ENCODE peak calls at places on chromosome 2, in ten cellular contexts. N is uterus, J is stomach, Y is gastrocnemius medialis, F is sigmoid colon, T is breast epithelium, R is endothelial cell of umbilical vein, V is lower leg skin, W is right lobe of liver, K is Peyer's patch. G is an unnamed sample.

GRCh38 chr2:46810195-46810594 is 105.4 kb downstream of the MCFD2 start:
- DNase-seq in V (no peak), W (no peak), R (no peak), Y (no peak), N (no peak), J (no peak), F (no peak), K (no peak), T (no peak), G (no peak)

GRCh38 chr2:190526105-190526708 is 8.3 kb downstream of the NEMP2 start:
- DNase-seq in J (no peak), T (no peak), K (no peak), W (no peak), V (no peak), R (no peak), Y (no peak), N (no peak), F (no peak), G (no peak)

GRCh38 chr2:21372654-21373053 is 248.9 kb downstream of the TDRD15 start:
- DNase-seq in Y (no peak), N (no peak), V (no peak), W (no peak), R (no peak), T (no peak), J (no peak), K (no peak), F (no peak), G (no peak)

GRCh38 chr2:85458611-85459563 is 40.4 kb downstream of the SH2D6 start:
- DNase-seq in R (no peak), J (no peak), N (no peak), K (no peak), V (no peak), F (peak; percentile 12), Y (no peak), T (no peak), W (no peak), G (no peak)

GRCh38 chr2:46548103-46548486 is 68.7 kb downstream of the TMEM247 start:
- DNase-seq in Y (peak; percentile 69), V (no peak), T (no peak), R (no peak), F (no peak), N (no peak), W (no peak), K (no peak), J (no peak), G (peak; percentile 79)

GRCh38 chr2:58035352-58035751 is 11.3 kb upstream of the VRK2 start:
- DNase-seq in F (no peak), T (no peak), J (no peak), K (no peak), N (no peak), Y (no peak), V (no peak), W (no peak), R (no peak), G (no peak)

GRCh38 chr2:10305254-10305635 is 2.5 kb downstream of the HPCAL1 start:
- DNase-seq in T (no peak), J (no peak), Y (no peak), N (no peak), V (no peak), R (peak; percentile 40), K (no peak), F (no peak), W (no peak), G (no peak)

GRCh38 chr2:17793293-17793692 is 23.0 kb upstream of the MSGN1 start:
- DNase-seq in R (no peak), Y (no peak), F (no peak), T (no peak), W (no peak), K (no peak), N (no peak), V (no peak), J (no peak), G (no peak)

GRCh38 chr2:169761251-169761969 is 27.8 kb downstream of the KLHL23 start:
- DNase-seq in T (no peak), N (no peak), W (no peak), K (no peak), V (no peak), R (no peak), F (no peak), Y (no peak), J (no peak), G (no peak)
- TF ChIP-seq POLR2A in T (no peak), N (no peak), W (no peak), K (no peak), V (no peak), R (no peak), F (no peak), Y (no peak), J (no peak), G (no peak)

GRCh38 chr2:217091531-217091930 is 231.7 kb upstream of the TNP1 start:
- DNase-seq in F (no peak), J (no peak), W (no peak), Y (no peak), R (no peak), T (no peak), K (no peak), V (no peak), N (no peak), G (no peak)

GRCh38 chr2:217086038-217086522 is 226.2 kb upstream of the TNP1 start:
- DNase-seq in N (no peak), R (no peak), K (no peak), F (no peak), T (no peak), W (no peak), V (no peak), Y (peak; percentile 21), J (no peak), G (no peak)

GRCh38 chr2:217090884-217091283 is 231.0 kb upstream of the TNP1 start:
- DNase-seq in K (no peak), N (no peak), W (no peak), V (no peak), F (no peak), R (no peak), T (no peak), J (no peak), Y (no peak), G (no peak)

GRCh38 chr2:217092710-217093379 is 233.0 kb upstream of the TNP1 start:
- DNase-seq in W (no peak), J (peak; percentile 61), N (no peak), R (peak; percentile 41), K (no peak), V (no peak), Y (no peak), F (no peak), T (no peak), G (peak; percentile 22)

DNA sequence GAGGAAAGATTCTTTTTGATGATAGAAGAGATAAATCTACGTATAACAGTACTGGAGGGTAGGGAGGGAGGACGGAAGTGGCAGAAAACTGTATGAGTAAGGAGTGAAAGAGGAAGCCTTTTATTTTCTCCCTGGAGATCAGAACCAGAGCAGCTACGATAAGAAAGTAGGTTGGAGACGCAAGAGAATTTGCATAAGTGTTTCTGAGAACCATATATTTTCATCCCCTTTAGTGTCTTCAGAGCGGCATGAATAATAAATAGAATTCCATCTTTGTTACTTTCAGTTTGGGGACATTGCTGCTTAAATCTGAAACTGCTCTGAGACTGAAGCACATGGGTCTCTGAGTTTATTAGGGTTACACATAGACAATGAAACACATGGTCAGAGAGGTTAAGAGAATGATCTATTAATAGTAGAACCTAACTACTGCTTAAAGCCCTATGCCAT is 230.2 kb upstream of the TNP1 start:
- DNase-seq in R (peak; percentile 24), F (no peak), T (no peak), W (no peak), J (no peak), Y (no peak), V (no peak), K (no peak), N (no peak), G (no peak)
- H3K4me3 ChIP-seq in R (no peak overlapping the region), F (peak overlapping the region; percentile 16), T (peak overlapping the region; percentile 11), W (no peak overlapping the region), J (peak overlapping the region; percentile 11), Y (no peak overlapping the region), V (no peak overlapping the region), K (no peak overlapping the region), N (no peak overlapping the region), G (peak overlapping the region; percentile 0)

GRCh38 chr2:3470166-3470651 is 49.1 kb downstream of the ADI1 start:
- DNase-seq in V (no peak), T (peak; percentile 67), N (peak; percentile 88), K (no peak), R (no peak), W (no peak), F (peak; percentile 88), Y (peak; percentile 94), J (peak; percentile 88), G (peak; percentile 94)
- TF ChIP-seq POLR2A in V (no peak), T (no peak), N (peak; percentile 21), K (no peak), R (no peak), W (no peak), F (no peak), Y (peak; percentile 46), J (no peak), G (peak; percentile 31)

GRCh38 chr2:143177081-143177786 is 48.0 kb downstream of the ARHGAP15 start:
- DNase-seq in Y (no peak), N (no peak), F (no peak), V (no peak), T (no peak), R (no peak), J (no peak), K (no peak), W (no peak), G (no peak)
- H3K4me3 ChIP-seq in Y (no peak overlapping the region), N (no peak overlapping the region), F (peak overlapping the region; percentile 7), V (no peak overlapping the region), T (no peak overlapping the region), R (no peak overlapping the region), J (peak overlapping the region; percentile 5), K (no peak overlapping the region), W (no peak overlapping the region), G (peak overlapping the region; percentile 42)

DNA sequence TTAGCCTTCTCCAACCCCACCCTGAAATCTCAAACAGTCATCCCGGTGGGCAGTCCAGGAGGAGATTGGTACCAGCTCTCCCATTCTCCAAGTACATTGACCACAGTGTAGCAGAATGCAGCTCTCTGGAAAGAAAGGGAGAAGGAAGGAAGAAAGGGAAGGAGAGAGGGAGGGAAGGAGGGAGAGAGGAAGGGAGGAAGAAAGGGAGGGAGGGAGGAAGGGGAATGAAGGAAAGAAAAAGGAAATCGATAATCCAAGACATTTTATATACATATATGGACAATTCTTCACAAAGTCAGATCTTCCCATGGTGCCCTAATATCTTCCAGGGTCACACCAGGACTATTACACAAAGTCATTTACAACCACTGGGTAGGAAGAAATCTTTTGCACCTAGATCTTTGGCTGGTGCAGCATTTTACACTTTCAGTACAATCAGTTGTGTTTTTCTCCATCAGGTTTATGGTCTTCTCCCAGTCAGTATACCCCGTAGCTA is 58.8 kb downstream of the ARHGEF33 start:
- DNase-seq in K (no peak), J (no peak), F (no peak), V (no peak), W (no peak), R (no peak), N (no peak), T (no peak), Y (no peak), G (no peak)
- TF ChIP-seq POLR2A in K (no peak), J (no peak), F (no peak), V (no peak), W (no peak), R (no peak), N (no peak), T (no peak), Y (no peak), G (no peak)

DNA sequence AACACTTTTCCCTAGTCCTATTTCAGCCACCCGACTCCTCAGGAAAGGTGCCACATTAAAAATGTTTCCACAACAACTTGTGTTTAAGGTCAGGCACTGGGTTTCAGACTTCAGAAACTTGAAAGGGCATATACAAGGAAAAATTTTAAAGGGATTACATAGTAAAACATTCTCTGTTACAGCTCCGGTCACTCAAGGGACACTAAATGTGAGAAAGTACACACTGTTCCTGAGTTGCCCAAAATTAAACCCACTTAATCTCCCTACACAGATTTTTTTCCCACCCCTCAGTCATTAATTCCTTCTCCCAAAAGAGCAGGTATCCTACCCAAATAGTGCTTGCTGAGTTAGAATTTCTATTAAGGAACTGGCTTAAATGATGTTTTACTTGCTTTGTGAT is 14.2 kb downstream of the STK39 start:
- DNase-seq in F (no peak), T (no peak), N (no peak), K (no peak), R (no peak), V (no peak), W (no peak), Y (no peak), J (no peak), G (no peak)
- H3K4me3 ChIP-seq in F (no peak overlapping the region), T (no peak overlapping the region), N (no peak overlapping the region), K (no peak overlapping the region), R (no peak overlapping the region), V (no peak overlapping the region), W (no peak overlapping the region), Y (no peak overlapping the region), J (no peak overlapping the region), G (no peak overlapping the region)